ENCODE peak calls at places on chromosomes 2 and 18, in six cellular contexts. T, L, E, P, F and I are unnamed samples.

GRCh38 chr2:107669335-107669734 is 157.4 kb upstream of the RGPD4 start:
- DNase-seq in E (no peak), L (no peak), T (peak; percentile 45), P (peak; percentile 4), F (no peak), I (no peak)

GRCh38 chr2:8408560-8409460 is 273.0 kb upstream of the ID2 start:
- DNase-seq in L (peak; percentile 38), P (no peak), T (no peak), F (no peak), E (no peak), I (peak; percentile 83)

GRCh38 chr18:22088976-22089375 is 80.4 kb upstream of the GATA6 start:
- DNase-seq in P (no peak), T (no peak), E (no peak), L (no peak), F (no peak), I (no peak)

GRCh38 chr2:233059797-233060499 is at the start of gene INPP5D:
- DNase-seq in E (no peak), F (no peak), T (no peak), P (no peak), L (no peak), I (peak; percentile 83)

GRCh38 chr2:201866643-201867310 is 60.4 kb downstream of the CDK15 start:
- DNase-seq in F (no peak), T (no peak), P (no peak), L (no peak), E (no peak), I (no peak)

GRCh38 chr2:178990533-178991241 is 59.2 kb downstream of the CCDC141 start:
- DNase-seq in L (no peak), F (no peak), P (no peak), E (no peak), T (no peak), I (no peak)

GRCh38 chr2:235532307-235532706 is 38.5 kb downstream of the AGAP1 start:
- DNase-seq in L (no peak), T (no peak), F (no peak), P (no peak), E (no peak), I (no peak)

GRCh38 chr2:121427187-121427689 is 103.4 kb upstream of the RNU4ATAC start:
- DNase-seq in F (no peak), P (no peak), E (no peak), L (no peak), T (no peak), I (no peak)

GRCh38 chr2:68769586-68770270 is 35.1 kb downstream of the ARHGAP25 start:
- DNase-seq in F (no peak), E (no peak), P (no peak), T (no peak), L (no peak), I (no peak)

GRCh38 chr2:232400244-232401015 is 6.2 kb upstream of the ALPG start:
- DNase-seq in L (no peak), T (no peak), F (no peak), P (no peak), E (no peak), I (no peak)

GRCh38 chr2:231378028-231378722 is 17.3 kb upstream of the B3GNT7 start:
- DNase-seq in P (no peak), L (no peak), T (no peak), E (no peak), F (no peak), I (no peak)

GRCh38 chr2:74505448-74506246 is 1.8 kb downstream of the PCGF1 start:
- DNase-seq in L (no peak), P (no peak), T (no peak), F (no peak), E (no peak), I (no peak)

GRCh38 chr18:74412106-74412880 is 44.8 kb downstream of the DIPK1C start:
- DNase-seq in T (no peak), F (peak; percentile 82), P (no peak), E (peak; percentile 39), L (no peak), I (no peak)

GRCh38 chr18:28905509-28905908 is 728.6 kb upstream of the CDH2 start:
- DNase-seq in E (no peak), P (peak; percentile 29), T (peak; percentile 10), F (no peak), L (no peak), I (no peak)

GRCh38 chr2:33215299-33215698 is 261.1 kb upstream of the RASGRP3 start:
- DNase-seq in E (no peak), L (no peak), F (no peak), P (peak; percentile 90), T (peak; percentile 75), I (no peak)

GRCh38 chr18:58952871-58953270 is 88.2 kb downstream of the ZNF532 start:
- DNase-seq in E (no peak), F (no peak), L (no peak), T (no peak), P (no peak), I (no peak)

GRCh38 chr18:76490701-76491171 is 4.3 kb downstream of the ZNF516 start:
- DNase-seq in L (no peak), E (peak; percentile 31), P (peak; percentile 26), F (no peak), T (peak; percentile 46), I (no peak)

GRCh38 chr2:203759692-203760365 is 53.4 kb downstream of the CD28 start:
- DNase-seq in L (no peak), F (no peak), T (peak; percentile 46), E (no peak), P (peak; percentile 85), I (no peak)